ENCODE peak calls at places on chromosomes 16 and 17, in five cellular contexts. K is AG09309, S is A549, V is right lobe of liver, D is heart right ventricle. J is an unnamed sample.
A peak's percentile ranks its signal among the peaks of the same experiment; 100 is the strongest.

GRCh38 chr17:17681744-17682292 is 560 bp downstream of the RAI1 start:
- DNase-seq in V (peak; percentile 65), D (peak; percentile 56), K (no peak), S (no peak), J (no peak)

GRCh38 chr16:64990101-64990500 is 131.8 kb downstream of the CDH11 start:
- DNase-seq in D (no peak), V (no peak), K (no peak), S (no peak), J (no peak)

GRCh38 chr17:50213026-50214015 is 11.9 kb upstream of the COL1A1 start:
- DNase-seq in S (no peak), K (no peak), V (no peak), D (no peak), J (no peak)

GRCh38 chr16:8567355-8568230 is 22.7 kb downstream of the TMEM114 start:
- DNase-seq in D (peak; percentile 40), K (peak; percentile 54), V (peak; percentile 75), S (peak; percentile 62), J (peak; percentile 50)

GRCh38 chr17:79968116-79968515 is 67.6 kb downstream of the TBC1D16 start:
- DNase-seq in S (no peak), K (no peak), V (no peak), D (no peak), J (no peak)

GRCh38 chr16:66007717-66008116 is 358.8 kb upstream of the CDH5 start:
- DNase-seq in S (no peak), V (no peak), D (no peak), K (peak; percentile 67), J (no peak)

GRCh38 chr16:27330542-27330941 is 16.8 kb downstream of the IL4R start:
- DNase-seq in S (no peak), V (no peak), K (peak; percentile 91), D (peak; percentile 42), J (no peak)

GRCh38 chr17:4515501-4515900 is 16.8 kb downstream of the SPNS2 start:
- DNase-seq in V (no peak), D (no peak), S (no peak), K (no peak), J (no peak)

GRCh38 chr16:74107795-74108610 is 188.6 kb upstream of the PSMD7 start:
- DNase-seq in K (peak; percentile 4), S (peak; percentile 42), D (no peak), V (peak; percentile 68), J (peak; percentile 6)

GRCh38 chr16:72959301-72959996 is 88.5 kb downstream of the ZFHX3 start:
- DNase-seq in S (no peak), D (no peak), K (no peak), V (no peak), J (no peak)

GRCh38 chr16:1953734-1954133 is 755 bp downstream of the RPL3L start:
- DNase-seq in S (no peak), D (no peak), K (no peak), V (no peak), J (no peak)

GRCh38 chr17:40290629-40291296 is 3.1 kb downstream of the CDC6 start:
- DNase-seq in V (no peak), K (peak; percentile 95), D (no peak), S (peak; percentile 81), J (peak; percentile 70)

GRCh38 chr16:787261-787966 is 767 bp downstream of the RPUSD1 start:
- DNase-seq in K (no peak), S (no peak), V (no peak), D (no peak), J (no peak)

GRCh38 chr16:79997257-79997656 is 396.7 kb upstream of the MAF start:
- DNase-seq in V (no peak), D (no peak), K (no peak), S (no peak), J (no peak)

GRCh38 chr17:17361543-17362511 is 58.7 kb downstream of the NT5M start:
- DNase-seq in S (no peak), K (no peak), V (peak; percentile 33), D (peak; percentile 50), J (no peak)

GRCh38 chr17:62780273-62780672 is 27.8 kb downstream of the MARCHF10 start:
- DNase-seq in K (no peak), D (peak; percentile 30), V (no peak), S (no peak), J (no peak)

GRCh38 chr16:79286646-79287423 is 313.7 kb downstream of the MAF start:
- DNase-seq in V (peak; percentile 53), K (no peak), S (no peak), D (peak; percentile 47), J (no peak)

GRCh38 chr17:78472035-78472905 is 93.8 kb downstream of the PGS1 start:
- DNase-seq in K (no peak), V (no peak), S (no peak), D (no peak), J (no peak)

GRCh38 chr17:73257516-73257915 is 4.2 kb downstream of the CPSF4L start:
- DNase-seq in D (no peak), S (no peak), K (no peak), V (no peak), J (no peak)

GRCh38 chr17:37742114-37742761 is 2.6 kb downstream of the HNF1B start:
- DNase-seq in K (no peak), V (no peak), D (no peak), S (peak; percentile 48), J (no peak)

GRCh38 chr17:37741334-37742113 is 3.3 kb downstream of the HNF1B start:
- DNase-seq in S (peak; percentile 42), V (peak; percentile 62), D (no peak), K (no peak), J (no peak)

GRCh38 chr17:37743875-37744632 is 805 bp downstream of the HNF1B start:
- DNase-seq in D (no peak), S (peak; percentile 68), K (no peak), V (peak; percentile 60), J (no peak)

GRCh38 chr17:37743612-37743874 is 1.3 kb downstream of the HNF1B start:
- DNase-seq in K (no peak), D (no peak), S (peak; percentile 91), V (peak; percentile 90), J (no peak)

DNA sequence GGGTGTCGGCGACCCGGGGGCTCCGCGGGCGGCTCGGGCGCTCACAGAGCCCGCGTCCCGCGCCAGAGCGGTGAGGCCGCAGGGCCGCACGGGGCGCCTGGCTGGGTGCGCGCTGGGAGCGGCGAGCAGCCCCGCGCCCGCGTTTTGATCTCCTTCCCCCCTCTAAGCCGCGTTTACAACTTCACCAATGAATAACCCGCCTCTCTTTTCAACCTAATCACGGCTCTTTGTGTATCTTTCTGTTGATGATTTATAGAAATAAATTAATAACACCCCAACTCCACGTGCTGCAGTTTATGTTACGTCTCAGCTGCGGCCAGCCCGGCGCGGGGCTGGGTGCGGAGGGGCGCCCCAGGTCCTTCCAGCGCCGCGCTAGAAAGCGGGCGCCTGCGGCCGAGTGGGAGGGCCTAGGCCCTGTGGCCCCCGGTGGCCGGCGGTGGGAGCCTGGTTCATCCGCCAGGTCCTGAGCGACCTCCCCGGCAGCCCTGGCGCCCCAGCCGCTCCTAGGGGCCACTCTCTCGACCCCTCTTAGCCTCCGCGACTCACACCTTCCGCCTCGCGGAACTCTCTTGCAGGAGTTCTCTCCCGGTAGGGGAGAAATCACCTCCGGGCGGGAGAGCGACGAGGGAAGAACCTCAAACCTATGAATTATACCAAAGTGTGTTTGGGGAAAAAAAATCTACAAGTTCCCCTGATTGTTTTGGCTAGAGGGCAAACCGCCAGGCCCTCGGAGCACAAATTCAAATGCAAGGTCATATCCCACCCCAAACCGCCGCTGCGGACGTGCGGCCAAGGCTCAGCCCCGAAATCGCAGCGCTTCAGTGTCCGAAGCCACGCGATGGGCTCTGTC is 1.9 kb downstream of the HNF1B start:
- DNase-seq in V (peak; percentile 58), D (no peak), K (no peak), S (peak; percentile 55), J (no peak)
- TF ChIP-seq CTCF in V (no peak), D (no peak), K (no peak), S (no peak), J (no peak)

GRCh38 chr17:42154514-42154883 is 290 bp downstream of the RAB5C start:
- DNase-seq in K (no peak), V (no peak), D (no peak), S (no peak), J (no peak)

GRCh38 chr17:42159796-42160551 is 5.2 kb upstream of the RAB5C start:
- DNase-seq in S (no peak), D (no peak), K (no peak), V (no peak), J (no peak)

GRCh38 chr17:42153919-42154491 is 784 bp downstream of the RAB5C start:
- DNase-seq in D (no peak), V (no peak), S (no peak), K (no peak), J (no peak)

GRCh38 chr17:42155614-42156045 is 841 bp upstream of the RAB5C start:
- DNase-seq in V (no peak), K (no peak), S (no peak), D (no peak), J (no peak)
- H3K4me3 ChIP-seq in V (peak overlapping the region; percentile 95), K (peak overlapping the region; percentile 43), S (peak overlapping the region; percentile 86), D (peak overlapping the region; percentile 78), J (peak overlapping the region; percentile 89)

DNA sequence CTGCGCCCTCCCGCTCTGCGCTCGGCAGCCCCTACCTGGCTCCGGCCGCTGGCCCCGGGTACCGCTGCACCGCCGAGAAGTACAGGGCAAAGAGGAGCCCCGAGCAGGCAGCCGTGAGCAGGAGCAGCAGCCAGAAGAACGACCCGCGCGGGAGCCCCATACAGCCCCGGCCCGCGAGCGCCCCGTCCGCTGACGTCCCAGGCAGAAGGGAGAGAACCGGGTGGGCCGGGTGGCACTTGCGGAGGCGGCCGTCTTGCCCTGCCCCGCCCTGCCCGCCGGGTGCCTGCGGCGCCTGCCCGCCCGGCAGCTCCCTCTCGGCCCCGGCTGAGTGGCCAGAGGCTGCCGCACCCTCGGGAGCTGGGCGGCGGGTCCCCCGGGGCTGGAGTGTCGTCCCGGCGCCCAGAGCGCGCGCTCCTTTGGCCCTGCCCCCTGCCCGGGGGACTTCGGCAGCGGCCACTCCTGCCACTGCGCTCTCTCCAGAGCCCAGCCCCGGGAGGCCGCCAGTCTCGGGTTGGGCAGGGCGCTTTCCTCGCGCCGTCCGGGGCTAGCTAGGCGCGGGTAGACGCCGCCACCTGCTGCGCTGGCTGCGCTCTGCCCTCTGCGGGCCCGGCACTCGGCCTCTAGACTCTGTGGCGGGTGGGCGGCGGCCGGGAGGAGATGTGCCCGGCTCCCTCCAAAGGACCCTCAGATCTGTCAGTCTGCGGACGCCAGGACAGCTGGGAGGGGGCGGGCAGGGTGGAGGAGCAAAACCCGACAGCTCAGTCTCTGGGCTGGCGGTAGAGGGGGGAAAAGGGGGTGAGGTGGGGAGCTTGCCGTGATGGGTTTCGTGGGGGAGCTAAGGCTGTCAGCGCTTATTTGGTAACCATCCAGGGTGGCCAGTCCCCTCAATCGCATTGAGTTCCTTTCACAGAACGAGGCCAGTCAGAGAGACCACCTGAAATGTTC is at the start of gene ST6GALNAC2:
- DNase-seq in S (peak; percentile 70), K (no peak), D (peak; percentile 69), V (peak; percentile 83), J (no peak)
- TF ChIP-seq CTCF in S (peak; percentile 25), K (peak; percentile 29), D (peak; percentile 48), V (peak; percentile 57), J (peak; percentile 42)

DNA sequence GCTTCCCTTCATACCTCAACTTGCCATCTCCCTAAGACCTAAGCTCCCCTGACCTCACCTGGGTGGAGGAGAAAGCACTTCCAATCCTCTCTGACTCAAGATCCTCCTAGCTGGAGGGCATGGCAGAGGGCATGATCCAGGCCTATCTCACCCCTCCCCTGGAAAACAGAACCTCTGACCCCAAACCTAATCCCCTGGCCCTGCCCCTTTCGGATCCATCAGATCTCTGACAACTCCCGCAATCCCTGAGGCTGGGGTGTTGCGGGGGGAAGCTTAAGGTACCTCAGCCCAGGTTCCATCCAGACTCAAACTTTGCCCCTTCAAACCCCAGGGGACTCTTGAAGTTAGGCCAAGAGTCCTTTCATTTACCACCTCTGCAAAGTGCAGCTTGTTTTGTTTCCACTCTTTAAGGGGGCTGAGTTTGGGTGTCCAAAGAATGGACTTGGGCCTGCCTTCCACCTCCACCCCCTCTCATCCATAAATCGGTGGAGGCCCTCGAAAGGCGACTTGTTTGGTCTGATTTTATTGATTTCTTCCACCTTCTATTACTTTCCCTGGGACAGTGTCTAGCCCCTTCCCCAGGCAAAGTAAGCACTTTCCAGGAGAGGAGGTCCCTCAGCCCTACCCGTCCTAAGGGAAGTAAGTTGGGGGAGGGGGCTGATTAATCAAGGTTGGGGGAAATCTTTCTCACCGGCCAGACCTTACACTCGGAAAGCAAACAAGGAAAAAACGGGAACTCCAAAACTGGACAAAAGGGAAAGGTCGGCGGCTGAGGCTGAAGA is 2.6 kb downstream of the EPOP start:
- DNase-seq in K (no peak), D (no peak), S (no peak), V (no peak), J (no peak)
- H3K4me3 ChIP-seq in K (no peak overlapping the region), D (no peak overlapping the region), S (no peak overlapping the region), V (no peak overlapping the region), J (no peak overlapping the region)